ENCODE peak calls at places on chromosomes 2 and 18, in six cellular contexts. C is foreskin keratinocyte, Y is transverse colon, W is uterus, E is WERI-Rb-1, J is psoas muscle. P is an unnamed sample.

GRCh38 chr2:68272246-68272987 is 20.1 kb upstream of the PPP3R1 start:
- DNase-seq in C (no peak), Y (no peak), E (no peak), J (no peak), W (no peak), P (no peak)

GRCh38 chr2:171334171-171334570 is 99.6 kb downstream of the METTL8 start:
- DNase-seq in C (no peak), J (no peak), E (no peak), Y (no peak), W (no peak), P (no peak)

GRCh38 chr2:55490554-55490953 is 29.0 kb upstream of the CFAP36 start:
- DNase-seq in W (peak; percentile 17), Y (peak; percentile 11), E (no peak), J (peak; percentile 49), C (peak; percentile 57), P (no peak)

GRCh38 chr18:3851159-3851558 is 401.2 kb downstream of the TGIF1 start:
- DNase-seq in J (no peak), E (no peak), Y (no peak), C (no peak), W (no peak), P (no peak)

GRCh38 chr18:59149007-59149406 is 9.3 kb downstream of the SEC11C start:
- DNase-seq in Y (no peak), W (no peak), J (no peak), E (no peak), C (no peak), P (no peak)

GRCh38 chr2:71471276-71471675 is 17.9 kb downstream of the DYSF start:
- DNase-seq in W (no peak), Y (no peak), J (no peak), E (no peak), C (peak; percentile 57), P (no peak)

GRCh38 chr2:164479460-164479859 is 141.8 kb downstream of the GRB14 start:
- DNase-seq in W (no peak), E (peak; percentile 48), C (peak; percentile 15), Y (no peak), J (no peak), P (peak; percentile 54)

GRCh38 chr2:152098033-152098797 is 629 bp downstream of the CACNB4 start:
- DNase-seq in W (peak; percentile 24), Y (peak; percentile 19), C (peak; percentile 24), J (peak; percentile 36), E (no peak), P (peak; percentile 61)

GRCh38 chr2:133495226-133495625 is 73.0 kb downstream of the NCKAP5 start:
- DNase-seq in E (no peak), J (no peak), C (no peak), Y (no peak), W (no peak), P (no peak)

GRCh38 chr2:97928591-97928990 is 67.2 kb downstream of the TMEM131 start:
- DNase-seq in J (no peak), W (no peak), C (no peak), E (no peak), Y (no peak), P (no peak)

GRCh38 chr2:72015281-72015680 is 132.4 kb downstream of the CYP26B1 start:
- DNase-seq in J (no peak), W (no peak), C (no peak), E (no peak), Y (no peak), P (no peak)

GRCh38 chr2:168239281-168239680 is 8.1 kb downstream of the STK39 start:
- DNase-seq in Y (no peak), E (peak; percentile 78), W (no peak), C (no peak), J (no peak), P (no peak)

GRCh38 chr2:127586746-127587295 is 51.3 kb downstream of the MYO7B start:
- DNase-seq in C (no peak), E (peak; percentile 1), J (no peak), W (no peak), Y (no peak), P (no peak)

GRCh38 chr18:8427339-8427738 is 181.9 kb upstream of the RAB12 start:
- DNase-seq in W (no peak), J (no peak), E (no peak), C (no peak), Y (no peak), P (no peak)

GRCh38 chr18:8424917-8425725 is 184.1 kb upstream of the RAB12 start:
- DNase-seq in W (no peak), E (no peak), Y (no peak), C (peak; percentile 85), J (no peak), P (no peak)

GRCh38 chr18:8424481-8424880 is 184.8 kb upstream of the RAB12 start:
- DNase-seq in C (no peak), Y (no peak), W (no peak), J (no peak), E (no peak), P (no peak)

GRCh38 chr18:8428951-8429350 is 180.3 kb upstream of the RAB12 start:
- DNase-seq in C (no peak), W (no peak), Y (no peak), J (no peak), E (no peak), P (no peak)

DNA sequence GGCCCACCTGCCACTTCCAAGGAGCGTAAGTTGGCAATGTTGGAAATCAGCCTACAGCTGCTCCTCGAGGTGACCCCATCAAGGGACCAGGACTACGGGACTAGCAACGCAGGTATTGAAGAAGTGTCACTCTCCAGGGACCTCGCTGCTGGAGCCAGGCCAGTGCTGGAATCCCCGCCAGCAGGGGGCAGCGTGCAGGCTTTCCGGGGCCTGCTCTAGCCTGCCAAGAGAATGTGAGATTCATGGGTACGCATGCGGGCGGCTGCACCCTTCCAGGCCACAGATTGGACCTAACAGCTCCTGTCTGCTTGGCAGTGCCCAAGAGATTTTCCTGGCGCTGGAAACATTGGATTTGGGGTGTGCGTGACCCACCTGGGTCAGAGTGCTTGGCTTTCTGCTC is 182.8 kb upstream of the RAB12 start:
- DNase-seq in C (no peak), Y (no peak), E (peak; percentile 23), J (no peak), W (no peak), P (peak; percentile 52)
- TF ChIP-seq CTCF in C (peak; percentile 40), Y (no peak), E (peak; percentile 63), J (no peak), W (no peak), P (peak; percentile 38)

DNA sequence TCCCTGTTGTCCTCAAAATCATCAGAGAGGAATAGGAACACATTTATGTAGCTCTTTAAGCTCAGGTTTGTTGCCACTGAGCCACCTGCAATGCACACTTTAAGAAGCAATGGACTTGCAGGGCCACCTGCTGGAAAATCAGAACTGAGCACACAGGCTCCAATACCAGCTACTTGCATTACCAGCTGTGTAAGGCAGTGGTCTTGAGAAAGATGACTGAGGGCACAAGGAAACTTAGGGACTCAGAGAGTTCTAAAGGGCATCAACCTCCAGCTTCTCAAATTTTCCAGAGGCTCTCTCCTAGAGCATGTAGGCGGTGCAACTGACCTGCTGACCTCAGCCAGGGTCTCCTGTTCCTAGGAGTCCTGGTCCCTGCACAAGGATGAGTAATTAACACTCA is 2.5 kb upstream of the CNDP2 start:
- DNase-seq in C (peak; percentile 60), E (peak; percentile 72), W (no peak), Y (peak; percentile 59), J (no peak), P (peak; percentile 31)
- TF ChIP-seq CTCF in C (peak; percentile 74), E (peak; percentile 82), W (peak; percentile 62), Y (peak; percentile 67), J (peak; percentile 43), P (peak; percentile 49)

DNA sequence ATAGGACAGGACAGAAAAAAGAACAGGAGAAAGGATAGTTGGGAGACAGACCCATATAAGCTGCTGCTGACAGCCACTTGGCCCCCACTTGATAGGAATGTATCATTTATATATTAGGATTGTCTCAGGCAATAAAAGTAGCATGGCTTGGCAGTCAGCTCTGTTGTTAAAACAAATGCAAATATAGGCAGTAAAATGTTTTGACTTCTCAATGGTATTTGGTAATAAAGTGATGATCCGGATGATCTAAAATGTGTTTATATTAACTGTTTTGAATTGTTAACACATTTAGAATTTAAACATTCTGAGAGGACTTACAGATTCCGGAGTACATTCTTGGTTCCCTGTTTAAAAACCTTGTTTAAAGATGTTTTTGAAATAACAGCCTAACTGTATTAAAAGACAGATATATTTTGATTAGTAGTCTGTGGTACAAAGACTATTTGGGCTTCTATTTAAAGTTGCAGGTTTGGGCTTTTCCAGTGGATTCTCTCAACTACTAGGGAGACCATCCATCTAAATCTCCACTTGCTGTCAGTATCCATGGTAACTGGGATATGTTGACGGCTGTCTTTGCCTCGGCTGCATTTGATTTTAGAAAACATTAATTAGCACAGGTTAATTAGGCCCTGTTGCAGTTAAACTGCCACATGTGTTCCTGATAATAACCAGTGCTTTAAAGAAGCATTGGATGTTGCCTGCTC is 147.5 kb downstream of the ESCO1 start:
- DNase-seq in C (no peak), W (no peak), Y (no peak), J (no peak), E (no peak), P (no peak)
- TF ChIP-seq CTCF in C (no peak), W (no peak), Y (no peak), J (no peak), E (no peak), P (no peak)

DNA sequence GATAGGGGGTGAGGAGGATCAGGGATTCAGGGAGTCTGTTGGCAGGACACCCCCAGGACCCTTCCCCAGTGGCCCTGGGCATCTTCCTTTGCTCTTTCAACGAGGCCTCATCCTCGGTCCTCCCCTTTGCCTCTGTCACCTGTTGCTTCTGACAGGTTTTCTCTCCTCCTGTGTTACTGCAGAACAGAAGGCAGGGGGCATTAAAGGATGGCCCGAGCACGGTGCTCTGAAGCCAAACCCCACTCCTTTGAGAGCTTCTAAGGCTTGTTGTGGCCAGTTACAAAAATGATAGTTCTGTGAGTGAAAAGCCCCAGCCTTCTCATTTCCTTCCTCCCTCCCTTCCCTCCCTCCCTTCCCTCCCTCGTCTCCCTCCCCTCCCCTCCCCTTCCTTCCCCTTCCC is 82.5 kb downstream of the THNSL2 start:
- DNase-seq in W (no peak), J (no peak), C (no peak), Y (no peak), E (no peak), P (no peak)
- TF ChIP-seq CTCF in W (no peak), J (no peak), C (no peak), Y (no peak), E (no peak), P (no peak)

GRCh38 chr18:6650063-6650462 is 79.5 kb upstream of the ARHGAP28 start:
- DNase-seq in E (no peak), Y (no peak), C (no peak), W (no peak), J (no peak), P (no peak)

GRCh38 chr18:6648581-6648980 is 80.9 kb upstream of the ARHGAP28 start:
- DNase-seq in Y (no peak), E (no peak), C (peak; percentile 39), J (no peak), W (no peak), P (no peak)

GRCh38 chr18:6650756-6651155 is 78.8 kb upstream of the ARHGAP28 start:
- DNase-seq in C (no peak), J (no peak), W (no peak), Y (no peak), E (no peak), P (no peak)

GRCh38 chr18:6645246-6645645 is 84.3 kb upstream of the ARHGAP28 start:
- DNase-seq in E (no peak), J (no peak), Y (no peak), W (no peak), C (no peak), P (no peak)

GRCh38 chr18:6644841-6645240 is 84.7 kb upstream of the ARHGAP28 start:
- DNase-seq in Y (no peak), E (peak; percentile 47), C (no peak), W (no peak), J (no peak), P (no peak)
- TF ChIP-seq CTCF in Y (no peak), E (no peak), C (no peak), W (no peak), J (no peak), P (no peak)

P was measured in nephron progenitor cell.